ENCODE peak calls at places on chromosomes 2 and 18, in four cellular contexts. C is T47D; F is effector memory CD8-positive, alpha-beta T cell; B is stimulated activated CD8-positive, alpha-beta memory T cell treated with anti-CD3 and anti-CD28 coated beads, Interleukin-7, amount 100 ng/mL, for 24 hours. R is an unnamed sample.

GRCh38 chr2:40087434-40087833 is 308.4 kb upstream of the THUMPD2 start:
- DNase-seq in C (no peak), F (no peak), B (no peak), R (no peak)

GRCh38 chr18:419542-420175 is 80.8 kb downstream of the COLEC12 start:
- DNase-seq in C (no peak), F (no peak), B (no peak), R (no peak)

GRCh38 chr2:96218508-96219131 is 10.0 kb upstream of the STARD7 start:
- DNase-seq in C (no peak), F (no peak), B (no peak), R (no peak)

GRCh38 chr2:229111744-229112143 is 159.3 kb downstream of the PID1 start:
- DNase-seq in C (no peak), F (no peak), B (no peak), R (no peak)

GRCh38 chr2:29238497-29238896 is 123.3 kb downstream of the CLIP4 start:
- DNase-seq in C (peak; percentile 38), F (no peak), B (no peak), R (peak; percentile 43)

GRCh38 chr18:74778191-74778847 is 180.6 kb downstream of the ZNF407 start:
- DNase-seq in C (no peak), F (no peak), B (no peak), R (peak; percentile 22)

GRCh38 chr2:127826047-127826446 is 15.1 kb upstream of the WDR33 start:
- DNase-seq in C (no peak), F (no peak), B (no peak), R (peak; percentile 26)

GRCh38 chr2:42812899-42813479 is 20.6 kb upstream of the HAAO start:
- DNase-seq in C (no peak), F (no peak), B (no peak), R (peak; percentile 43)

GRCh38 chr18:37476182-37476581 is 89.4 kb downstream of the CELF4 start:
- DNase-seq in C (no peak), F (no peak), B (peak; percentile 1), R (peak; percentile 52)

GRCh38 chr2:10252651-10253050 is 50.1 kb upstream of the HPCAL1 start:
- DNase-seq in C (no peak), F (no peak), B (no peak), R (no peak)

GRCh38 chr18:48622911-48623431 is 84.1 kb downstream of the CTIF start:
- DNase-seq in C (no peak), F (no peak), B (no peak), R (peak; percentile 87)

GRCh38 chr18:44464401-44465185 is 216.1 kb upstream of the SETBP1 start:
- DNase-seq in C (no peak), F (no peak), B (no peak), R (peak; percentile 47)

GRCh38 chr2:164205347-164205746 is 415.9 kb downstream of the GRB14 start:
- DNase-seq in C (no peak), F (no peak), B (no peak), R (peak; percentile 3)

GRCh38 chr2:175366814-175367213 is 185.3 kb upstream of the ATP5MC3 start:
- DNase-seq in C (no peak), F (no peak), B (no peak), R (peak; percentile 55)

GRCh38 chr18:75211002-75211621 is 515 bp downstream of the TSHZ1 start:
- DNase-seq in C (no peak), F (peak; percentile 25), B (no peak), R (peak; percentile 34)

GRCh38 chr2:207558106-207558505 is 28.3 kb downstream of the CREB1 start:
- DNase-seq in C (no peak), F (no peak), B (no peak), R (no peak)

GRCh38 chr2:173287594-173287993 is 67.1 kb upstream of the CDCA7 start:
- DNase-seq in C (no peak), F (no peak), B (no peak), R (no peak)

GRCh38 chr18:47883771-47884413 is 46.6 kb downstream of the SMAD2 start:
- DNase-seq in C (no peak), F (no peak), B (no peak), R (peak; percentile 80)

GRCh38 chr2:74876081-74876886 is 42.4 kb downstream of the HK2 start:
- DNase-seq in C (peak; percentile 42), F (peak; percentile 50), B (no peak), R (peak; percentile 62)

GRCh38 chr2:46836295-46837111 is 79.1 kb downstream of the MCFD2 start:
- DNase-seq in C (no peak), F (no peak), B (no peak), R (peak; percentile 78)

GRCh38 chr2:72037322-72037721 is 110.3 kb downstream of the CYP26B1 start:
- DNase-seq in C (no peak), F (no peak), B (no peak), R (no peak)

GRCh38 chr18:79544386-79544963 is 135.1 kb upstream of the CTDP1 start:
- DNase-seq in C (no peak), F (no peak), B (no peak), R (no peak)

GRCh38 chr2:19987936-19988335 is 2.0 kb downstream of the WDR35 start:
- DNase-seq in C (no peak), F (no peak), B (no peak), R (no peak)

GRCh38 chr2:119484834-119485233 is 39.4 kb downstream of the SCTR start:
- DNase-seq in C (no peak), F (no peak), B (no peak), R (peak; percentile 51)

GRCh38 chr2:39492095-39492590 is 55.1 kb upstream of the MAP4K3 start:
- DNase-seq in C (no peak), F (no peak), B (no peak), R (peak; percentile 96)